ENCODE peak calls at places on chromosomes 12 and 14, in eight cellular contexts. T is CD8-positive, alpha-beta T cell; P is IMR-90; B is tibial artery; D is breast epithelium; Q is naive thymus-derived CD4-positive, alpha-beta T cell; C is cardiac fibroblast; K is neural progenitor cell. W is an unnamed sample.

GRCh38 chr12:8420506-8420905 is 35.3 kb upstream of the CLEC6A start:
- DNase-seq in Q (no peak), P (no peak), B (no peak), T (no peak), C (no peak), K (no peak), D (no peak), W (no peak)

GRCh38 chr14:104698688-104699425 is 9.4 kb downstream of the INF2 start:
- DNase-seq in D (no peak), Q (no peak), K (no peak), C (no peak), T (no peak), P (no peak), B (no peak), W (no peak)

GRCh38 chr14:75982724-75983358 is 1.0 kb upstream of the TGFB3 start:
- DNase-seq in D (peak; percentile 58), Q (no peak), B (peak; percentile 49), T (no peak), K (no peak), C (peak; percentile 65), P (peak; percentile 61), W (no peak)

GRCh38 chr12:54472494-54473262 is 724 bp downstream of the GTSF1 start:
- DNase-seq in D (no peak), Q (no peak), C (no peak), P (no peak), B (no peak), K (no peak), T (no peak), W (no peak)

GRCh38 chr12:108403952-108404351 is 64.8 kb upstream of the CMKLR1 start:
- DNase-seq in D (no peak), T (no peak), B (no peak), C (no peak), Q (no peak), K (peak; percentile 54), P (no peak), W (no peak)

GRCh38 chr14:100406505-100407131 is 83.5 kb downstream of the SLC25A47 start:
- DNase-seq in C (peak; percentile 23), B (no peak), D (no peak), K (no peak), T (no peak), Q (no peak), P (peak; percentile 32), W (peak; percentile 53)

GRCh38 chr14:104388631-104389325 is 190.8 kb upstream of the C14orf180 start:
- DNase-seq in C (no peak), K (no peak), P (no peak), T (no peak), D (peak; percentile 45), Q (peak; percentile 4), B (peak; percentile 14), W (no peak)

GRCh38 chr14:28577711-28578131 is 188.9 kb upstream of the FOXG1 start:
- DNase-seq in K (no peak), P (no peak), D (no peak), Q (no peak), C (peak; percentile 83), B (no peak), T (no peak), W (peak; percentile 39)

GRCh38 chr12:39503445-39503844 is 60.5 kb upstream of the KIF21A start:
- DNase-seq in C (peak; percentile 86), D (no peak), K (no peak), B (no peak), Q (no peak), P (no peak), T (no peak), W (peak; percentile 14)

GRCh38 chr12:9049520-9050133 is 60.3 kb downstream of the KLRG1 start:
- DNase-seq in K (peak; percentile 52), C (peak; percentile 68), D (no peak), T (no peak), B (no peak), Q (no peak), P (peak; percentile 52), W (no peak)

GRCh38 chr12:59517522-59517921 is 78.3 kb upstream of the SLC16A7 start:
- DNase-seq in P (no peak), K (no peak), Q (no peak), C (no peak), D (no peak), B (no peak), T (no peak), W (no peak)

GRCh38 chr12:15212877-15213276 is 8.3 kb downstream of the RERG start:
- DNase-seq in Q (no peak), D (no peak), K (peak; percentile 27), C (no peak), T (no peak), B (no peak), P (no peak), W (no peak)

GRCh38 chr14:73997108-73997943 is 21.8 kb downstream of the ENTPD5 start:
- DNase-seq in T (no peak), Q (no peak), C (no peak), B (no peak), K (no peak), P (no peak), D (no peak), W (no peak)

GRCh38 chr12:57008113-57008687 is 1.9 kb upstream of the ZBTB39 start:
- DNase-seq in T (no peak), B (no peak), P (peak; percentile 82), K (peak; percentile 61), D (no peak), C (peak; percentile 77), Q (no peak), W (peak; percentile 39)

GRCh38 chr12:67661311-67662011 is 12.9 kb downstream of the DYRK2 start:
- DNase-seq in P (peak; percentile 87), T (no peak), B (no peak), K (no peak), Q (no peak), D (no peak), C (peak; percentile 50), W (peak; percentile 49)

GRCh38 chr12:96489392-96490056 is at the start of gene CFAP54:
- DNase-seq in K (peak; percentile 99), D (peak; percentile 92), P (peak; percentile 89), C (peak; percentile 97), Q (peak; percentile 94), B (peak; percentile 95), T (peak; percentile 92), W (peak; percentile 72)

GRCh38 chr14:47365248-47365647 is 310.2 kb downstream of the MDGA2 start:
- DNase-seq in K (peak; percentile 55), T (no peak), P (no peak), B (no peak), C (no peak), D (no peak), Q (no peak), W (no peak)

GRCh38 chr14:30608533-30609006 is 13.5 kb upstream of the SCFD1 start:
- DNase-seq in T (no peak), P (peak; percentile 59), K (no peak), C (peak; percentile 66), B (no peak), Q (no peak), D (no peak), W (no peak)

GRCh38 chr14:103185051-103186027 is 62.1 kb downstream of the TNFAIP2 start:
- DNase-seq in T (no peak), B (no peak), K (peak; percentile 53), Q (no peak), D (no peak), C (peak; percentile 59), P (peak; percentile 38), W (no peak)

GRCh38 chr12:110577717-110578521 is 5.2 kb downstream of the PPTC7 start:
- DNase-seq in T (no peak), D (no peak), P (peak; percentile 88), K (no peak), C (peak; percentile 95), B (no peak), Q (no peak), W (peak; percentile 59)

GRCh38 chr12:10366875-10367274 is 23.0 kb downstream of the KLRK1 start:
- DNase-seq in Q (no peak), K (no peak), T (no peak), P (no peak), D (no peak), C (peak; percentile 70), B (no peak), W (no peak)

GRCh38 chr14:53529519-53529918 is 376.4 kb upstream of the DDHD1 start:
- DNase-seq in T (no peak), P (no peak), B (no peak), Q (no peak), D (no peak), K (no peak), C (no peak), W (no peak)

GRCh38 chr14:88986146-88986841 is 161.8 kb downstream of the TTC8 start:
- DNase-seq in P (peak; percentile 82), Q (no peak), K (no peak), B (no peak), D (no peak), T (no peak), C (peak; percentile 87), W (peak; percentile 31)

GRCh38 chr14:57139173-57139572 is 129.5 kb downstream of the EXOC5 start:
- DNase-seq in B (no peak), C (no peak), Q (no peak), P (no peak), K (no peak), D (no peak), T (no peak), W (no peak)

GRCh38 chr14:80695869-80696268 is 245.7 kb downstream of the CEP128 start:
- DNase-seq in D (no peak), C (no peak), Q (no peak), K (no peak), P (no peak), B (no peak), T (no peak), W (no peak)

GRCh38 chr12:101698782-101699347 is 1.4 kb downstream of the CHPT1 start:
- DNase-seq in Q (no peak), D (no peak), T (no peak), P (peak; percentile 12), B (no peak), K (no peak), C (no peak), W (no peak)
- H3K4me3 ChIP-seq in Q (peak overlapping the region; percentile 65), D (peak overlapping the region; percentile 99), T (no peak overlapping the region), P (peak overlapping the region; percentile 99), B (peak overlapping the region; percentile 68), K (peak overlapping the region; percentile 83), C (peak overlapping the region; percentile 73), W (peak overlapping the region; percentile 79)

GRCh38 chr12:16350682-16351081 is 3.2 kb downstream of the MGST1 start:
- DNase-seq in C (peak; percentile 98), K (peak; percentile 59), P (peak; percentile 97), T (no peak), B (peak; percentile 79), D (peak; percentile 74), Q (no peak), W (peak; percentile 93)
- H3K4me3 ChIP-seq in C (peak overlapping the region; percentile 40), K (peak overlapping the region; percentile 77), P (no peak overlapping the region), T (no peak overlapping the region), B (no peak overlapping the region), D (peak overlapping the region; percentile 34), Q (no peak overlapping the region), W (peak overlapping the region; percentile 1)

GRCh38 chr14:22479132-22479531 is 109.9 kb downstream of the DAD1 start:
- DNase-seq in B (no peak), C (no peak), K (no peak), Q (no peak), D (no peak), P (no peak), T (no peak), W (no peak)
- H3K4me3 ChIP-seq in B (no peak overlapping the region), C (no peak overlapping the region), K (no peak overlapping the region), Q (no peak overlapping the region), D (no peak overlapping the region), P (no peak overlapping the region), T (no peak overlapping the region), W (no peak overlapping the region)

DNA sequence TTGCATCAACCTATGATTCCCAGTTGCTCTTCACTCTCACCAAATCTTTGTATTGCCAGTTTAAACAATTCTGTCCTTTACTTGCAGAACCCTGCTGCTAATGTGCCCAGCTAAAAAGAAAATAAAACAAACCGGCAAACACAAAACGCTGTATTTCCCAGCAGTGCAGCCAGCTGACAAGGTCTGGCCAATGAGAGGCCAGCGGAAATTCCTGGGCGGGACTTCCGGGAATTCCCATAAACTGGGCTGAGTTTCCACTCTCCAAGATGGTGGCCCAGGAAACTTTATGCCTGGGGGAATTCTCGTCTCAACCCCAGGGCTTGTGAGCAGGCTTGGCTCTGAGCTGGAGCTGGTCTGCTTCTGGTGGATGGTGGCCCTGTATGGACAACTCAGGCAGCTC is 807.3 kb upstream of the TMEM132C start:
- DNase-seq in B (no peak), C (no peak), P (no peak), T (no peak), D (no peak), K (no peak), Q (no peak), W (no peak)
- H3K4me3 ChIP-seq in B (no peak overlapping the region), C (no peak overlapping the region), P (no peak overlapping the region), T (no peak overlapping the region), D (no peak overlapping the region), K (no peak overlapping the region), Q (no peak overlapping the region), W (no peak overlapping the region)